ENCODE peak calls at places on chromosomes 11 and 22, in nine cellular contexts. Z is stimulated activated CD4-positive, alpha-beta T cell treated with anti-CD3 and anti-CD28 coated beads, Interleukin-4, amount 100 ng/mL, for 1 hour; L is AG04450; R is NCI-H1694 treated with DMSO at 0.1 percent for 48 hours; P is Jurkat, Clone E6-1; J is activated CD8-positive, alpha-beta T cell treated with anti-CD3 and anti-CD28 coated beads, Interleukin-2, amount 10 ng/mL, durations not matched to agents 7 days and 5 days; K is activated naive CD4-positive, alpha-beta T cell treated with anti-CD3 and anti-CD28 coated beads for 36 hours; U is fibroblast of villous mesenchyme; N is stimulated activated CD8-positive, alpha-beta memory T cell treated with anti-CD3 and anti-CD28 coated beads, Interleukin-15, amount 100 ng/mL, for 1 hour. O is an unnamed sample.

GRCh38 chr22:20889904-20890303 is 27.3 kb upstream of the CRKL start:
- DNase-seq in Z (no peak), L (no peak), R (no peak), P (no peak), J (no peak), K (no peak), U (no peak), N (no peak), O (no peak)

GRCh38 chr22:31488988-31489617 is 539 bp downstream of the EIF4ENIF1 start:
- DNase-seq in Z (peak), L (no peak), R (no peak), P (no peak), J (peak), K (peak), U (peak), N (no peak), O (no peak)

GRCh38 chr11:22730319-22730718 is 63.9 kb downstream of the GAS2 start:
- DNase-seq in Z (no peak), L (no peak), R (peak), P (peak), J (no peak), K (peak), U (no peak), N (no peak), O (no peak)

GRCh38 chr22:16776088-16776487 is 49.1 kb downstream of the XKR3 start:
- DNase-seq in Z (no peak), L (no peak), R (no peak), P (no peak), J (no peak), K (no peak), U (no peak), N (no peak), O (no peak)

GRCh38 chr11:742571-743201 is 4.6 kb upstream of the TALDO1 start:
- DNase-seq in Z (no peak), L (no peak), R (no peak), P (no peak), J (no peak), K (no peak), U (no peak), N (no peak), O (no peak)

GRCh38 chr11:77065878-77066228 is 918 bp upstream of the CAPN5 start:
- DNase-seq in Z (peak), L (no peak), R (no peak), P (no peak), J (no peak), K (no peak), U (peak), N (no peak), O (no peak)

GRCh38 chr22:47607486-47607885 is 845.0 kb downstream of the TBC1D22A start:
- DNase-seq in Z (no peak), L (no peak), R (no peak), P (no peak), J (no peak), K (no peak), U (no peak), N (no peak), O (no peak)

GRCh38 chr22:50674606-50675552 is 2.3 kb downstream of the SHANK3 start:
- DNase-seq in Z (peak), L (no peak), R (peak), P (no peak), J (no peak), K (no peak), U (peak), N (no peak), O (no peak)

GRCh38 chr22:49618689-49618953 is 209.1 kb downstream of the BRD1 start:
- DNase-seq in Z (no peak), L (no peak), R (no peak), P (no peak), J (no peak), K (no peak), U (no peak), N (no peak), O (no peak)

GRCh38 chr11:116990811-116991210 is 107.4 kb downstream of the SIK3 start:
- DNase-seq in Z (no peak), L (no peak), R (no peak), P (no peak), J (no peak), K (no peak), U (no peak), N (no peak), O (no peak)

GRCh38 chr11:71330996-71331395 is 78.6 kb upstream of the SHANK2 start:
- DNase-seq in Z (no peak), L (no peak), R (no peak), P (no peak), J (no peak), K (no peak), U (no peak), N (no peak), O (no peak)

GRCh38 chr22:19108807-19109197 is 13.4 kb downstream of the DGCR2 start:
- DNase-seq in Z (no peak), L (no peak), R (no peak), P (no peak), J (no peak), K (no peak), U (no peak), N (no peak), O (no peak)

GRCh38 chr11:19829109-19829790 is 116.6 kb downstream of the NAV2 start:
- DNase-seq in Z (no peak), L (no peak), R (no peak), P (no peak), J (no peak), K (no peak), U (no peak), N (no peak), O (no peak)

GRCh38 chr11:124807201-124807600 is 7.0 kb upstream of the MSANTD2 start:
- DNase-seq in Z (no peak), L (no peak), R (no peak), P (no peak), J (no peak), K (no peak), U (no peak), N (no peak), O (no peak)

GRCh38 chr11:68383976-68384501 is 71.6 kb downstream of the LRP5 start:
- DNase-seq in Z (peak), L (peak), R (peak), P (peak), J (peak), K (peak), U (peak), N (peak), O (peak)

GRCh38 chr11:17770048-17770652 is 35.6 kb downstream of the KCNC1 start:
- DNase-seq in Z (no peak), L (no peak), R (no peak), P (peak), J (no peak), K (no peak), U (no peak), N (no peak), O (no peak)

GRCh38 chr11:114200351-114200750 is 95.8 kb upstream of the NNMT start:
- DNase-seq in Z (no peak), L (no peak), R (no peak), P (no peak), J (no peak), K (no peak), U (no peak), N (no peak), O (no peak)

GRCh38 chr11:34468209-34468841 is 29.6 kb downstream of the CAT start:
- DNase-seq in Z (peak), L (no peak), R (peak), P (peak), J (peak), K (peak), U (peak), N (no peak), O (no peak)

GRCh38 chr11:3221408-3222002 is 2.9 kb upstream of the MRGPRG start:
- DNase-seq in Z (no peak), L (no peak), R (no peak), P (no peak), J (no peak), K (no peak), U (peak), N (no peak), O (no peak)

GRCh38 chr11:124643605-124644425 is 21.2 kb downstream of the TBRG1 start:
- DNase-seq in Z (no peak), L (peak), R (no peak), P (peak), J (no peak), K (no peak), U (peak), N (no peak), O (no peak)

GRCh38 chr22:33000342-33001280 is 57.6 kb downstream of the SYN3 start:
- DNase-seq in Z (peak), L (no peak), R (peak), P (peak), J (peak), K (peak), U (peak), N (no peak), O (no peak)

GRCh38 chr11:8038811-8039529 is 42.0 kb upstream of the TUB start:
- DNase-seq in Z (no peak), L (no peak), R (no peak), P (no peak), J (no peak), K (no peak), U (no peak), N (no peak), O (no peak)

GRCh38 chr22:50399751-50400331 is 56.7 kb downstream of the PPP6R2 start:
- DNase-seq in Z (peak), L (no peak), R (no peak), P (no peak), J (peak), K (peak), U (peak), N (no peak), O (no peak)

GRCh38 chr22:20203142-20204099 is 52.6 kb upstream of the CCDC188 start:
- DNase-seq in Z (no peak), L (no peak), R (no peak), P (no peak), J (no peak), K (no peak), U (peak), N (no peak), O (no peak)

GRCh38 chr22:17176715-17177114 is 17.6 kb upstream of the HDHD5 start:
- DNase-seq in Z (no peak), L (no peak), R (no peak), P (no peak), J (no peak), K (no peak), U (no peak), N (no peak), O (no peak)

GRCh38 chr11:134994431-134994830 is 582.4 kb upstream of the B3GAT1 start:
- DNase-seq in Z (no peak), L (no peak), R (no peak), P (no peak), J (no peak), K (no peak), U (no peak), N (no peak), O (no peak)

GRCh38 chr11:112961751-112962747 is 829 bp downstream of the NCAM1 start:
- DNase-seq in Z (no peak), L (no peak), R (no peak), P (no peak), J (peak), K (peak), U (no peak), N (no peak), O (no peak)

GRCh38 chr22:40377931-40378330 is 7.5 kb downstream of the SGSM3 start:
- DNase-seq in Z (no peak), L (no peak), R (no peak), P (no peak), J (no peak), K (no peak), U (no peak), N (no peak), O (no peak)

GRCh38 chr22:46373838-46374662 is 38.5 kb downstream of the TRMU start:
- DNase-seq in Z (no peak), L (no peak), R (no peak), P (peak), J (peak), K (peak), U (no peak), N (no peak), O (peak)

GRCh38 chr11:134155456-134155855 is 68.3 kb downstream of the NCAPD3 start:
- DNase-seq in Z (no peak), L (no peak), R (no peak), P (no peak), J (no peak), K (no peak), U (no peak), N (no peak), O (no peak)

GRCh38 chr11:126083829-126084607 is 21.4 kb upstream of the CDON start:
- DNase-seq in Z (peak), L (no peak), R (no peak), P (peak), J (peak), K (peak), U (no peak), N (no peak), O (no peak)

GRCh38 chr22:24564376-24565058 is 8.7 kb downstream of the SNRPD3 start:
- DNase-seq in Z (no peak), L (no peak), R (no peak), P (no peak), J (no peak), K (no peak), U (peak), N (no peak), O (no peak)

GRCh38 chr11:34603129-34604001 is 17.5 kb upstream of the EHF start:
- DNase-seq in Z (no peak), L (no peak), R (no peak), P (no peak), J (no peak), K (no peak), U (no peak), N (no peak), O (no peak)

GRCh38 chr11:73859671-73860070 is 17.0 kb downstream of the COA4 start:
- DNase-seq in Z (no peak), L (no peak), R (no peak), P (no peak), J (no peak), K (no peak), U (no peak), N (no peak), O (no peak)

GRCh38 chr11:2210366-2211112 is 38.9 kb upstream of the TH start:
- DNase-seq in Z (no peak), L (no peak), R (no peak), P (no peak), J (peak), K (no peak), U (no peak), N (no peak), O (peak)

GRCh38 chr11:126978911-126979310 is 21.7 kb downstream of the KIRREL3 start:
- DNase-seq in Z (no peak), L (no peak), R (no peak), P (no peak), J (no peak), K (no peak), U (no peak), N (no peak), O (no peak)

GRCh38 chr11:31655483-31655882 is 145.9 kb downstream of the ELP4 start:
- DNase-seq in Z (no peak), L (no peak), R (no peak), P (no peak), J (no peak), K (no peak), U (peak), N (no peak), O (no peak)

GRCh38 chr22:38788417-38788816 is 5.5 kb downstream of the DNAL4 start:
- DNase-seq in Z (no peak), L (peak), R (no peak), P (no peak), J (no peak), K (no peak), U (peak), N (no peak), O (no peak)

GRCh38 chr11:134560066-134560465 is 148.0 kb upstream of the B3GAT1 start:
- DNase-seq in Z (no peak), L (no peak), R (no peak), P (peak), J (no peak), K (no peak), U (no peak), N (no peak), O (no peak)